ENCODE peak calls at places on chromosomes 11 and 22, in eight cellular contexts. W is colonic mucosa, F is heart right ventricle, S is kidney, B is ascending aorta, J is heart left ventricle, M is H1, O is breast epithelium. V is an unnamed sample. For H3K4me1 and H3K9me3, the result is how much of the 10 kb centered on the place peaks cover.

GRCh38 chr11:69546735-69547370 is 65.4 kb downstream of the LINC01488 start:
- DNase-seq in W (no peak), F (no peak), S (no peak), B (no peak), J (no peak), M (no peak), O (no peak), V (no peak)

GRCh38 chr11:68143310-68143689 is 22.1 kb upstream of the CHKA start:
- DNase-seq in W (no peak), F (no peak), S (no peak), B (no peak), J (no peak), M (no peak), O (no peak), V (peak)

GRCh38 chr11:63840356-63841060 is 1.6 kb downstream of the MARK2 start:
- DNase-seq in W (no peak), F (no peak), S (no peak), B (no peak), J (no peak), M (no peak), O (no peak), V (no peak)

GRCh38 chr11:110092577-110093406 is at the start of gene ZC3H12C:
- DNase-seq in W (peak), F (peak), S (peak), B (peak), J (peak), M (peak), O (peak), V (peak)

GRCh38 chr22:37002633-37003032 is 16.6 kb downstream of the TST start:
- DNase-seq in W (no peak), F (no peak), S (no peak), B (no peak), J (no peak), M (no peak), O (no peak), V (no peak)

GRCh38 chr11:5476184-5476819 is 12.2 kb upstream of the OR52D1 start:
- DNase-seq in W (peak), F (peak), S (no peak), B (no peak), J (peak), M (no peak), O (no peak), V (no peak)

GRCh38 chr11:126919147-126919823 is 81.3 kb downstream of the KIRREL3 start:
- DNase-seq in W (no peak), F (no peak), S (no peak), B (no peak), J (no peak), M (no peak), O (no peak), V (no peak)

GRCh38 chr11:33248416-33248957 is 8.7 kb upstream of the HIPK3 start:
- DNase-seq in W (peak), F (no peak), S (no peak), B (no peak), J (no peak), M (no peak), O (no peak), V (peak)

GRCh38 chr22:46013460-46014416 is 36.8 kb upstream of the WNT7B start:
- DNase-seq in W (peak), F (peak), S (peak), B (peak), J (peak), M (peak), O (peak), V (peak)

GRCh38 chr11:61838501-61838900 is 10.4 kb downstream of the FADS2 start:
- DNase-seq in W (no peak), F (no peak), S (peak), B (no peak), J (no peak), M (no peak), O (no peak), V (no peak)

GRCh38 chr11:67118059-67118766 is 850 bp upstream of the KDM2A start:
- DNase-seq in W (peak), F (peak), S (peak), B (no peak), J (peak), M (peak), O (peak), V (peak)

GRCh38 chr22:37173709-37174108 is 14.3 kb downstream of the C1QTNF6 start:
- DNase-seq in W (no peak), F (no peak), S (no peak), B (no peak), J (no peak), M (no peak), O (no peak), V (no peak)

GRCh38 chr11:2100361-2101170 is 38.6 kb downstream of the IGF2 start:
- DNase-seq in W (no peak), F (peak), S (peak), B (no peak), J (peak), M (no peak), O (no peak), V (no peak)

GRCh38 chr22:45503071-45503815 is 560 bp downstream of the FBLN1 start:
- DNase-seq in W (no peak), F (no peak), S (peak), B (no peak), J (no peak), M (peak), O (no peak), V (no peak)

GRCh38 chr11:132111781-132112380 is 741.5 kb downstream of the NTM start:
- DNase-seq in W (no peak), F (no peak), S (no peak), B (no peak), J (no peak), M (no peak), O (no peak), V (no peak)

GRCh38 chr11:132114743-132115142 is 744.3 kb downstream of the NTM start:
- DNase-seq in W (no peak), F (no peak), S (no peak), B (no peak), J (no peak), M (no peak), O (no peak), V (no peak)

GRCh38 chr11:132116516-132116915 is 746.1 kb downstream of the NTM start:
- DNase-seq in W (no peak), F (no peak), S (no peak), B (no peak), J (no peak), M (no peak), O (no peak), V (no peak)

GRCh38 chr11:132115454-132115853 is 745.0 kb downstream of the NTM start:
- DNase-seq in W (no peak), F (no peak), S (no peak), B (no peak), J (no peak), M (no peak), O (no peak), V (no peak)

DNA sequence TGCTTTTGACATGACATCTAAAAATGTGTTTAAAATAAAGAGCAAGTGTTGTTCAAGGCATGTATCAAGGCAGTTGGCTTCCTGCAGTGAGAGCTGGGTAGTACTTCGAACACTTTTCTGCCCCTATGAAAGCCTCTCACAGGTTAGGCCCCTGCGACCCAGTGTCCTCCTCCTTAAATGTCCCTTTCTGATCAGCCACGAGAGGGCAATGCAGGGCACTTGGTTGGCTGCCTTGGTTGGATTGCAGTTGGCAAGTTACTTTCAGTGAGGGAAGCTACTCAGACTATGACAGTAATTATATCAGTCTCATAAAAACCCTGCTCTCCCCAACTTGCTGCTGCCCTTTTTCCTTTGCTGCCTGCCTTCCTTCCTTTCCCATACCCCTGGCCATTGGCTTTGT is 743.8 kb downstream of the NTM start:
- DNase-seq in W (no peak), F (peak), S (no peak), B (no peak), J (no peak), M (no peak), O (no peak), V (no peak)
- TF ChIP-seq CTCF in W (peak), F (peak), S (peak), B (no peak), J (peak), M (peak), O (no peak), V (no peak)

GRCh38 chr22:27148025-27148424 is 490.6 kb downstream of the MIAT start:
- DNase-seq in W (no peak), F (no peak), S (no peak), B (no peak), J (no peak), M (no peak), O (no peak), V (no peak)
- H3K4me1 ChIP-seq in W (under half), F (under half), S (under half), B (under half), J (under half), M (under half), O (under half), V (under half)

DNA sequence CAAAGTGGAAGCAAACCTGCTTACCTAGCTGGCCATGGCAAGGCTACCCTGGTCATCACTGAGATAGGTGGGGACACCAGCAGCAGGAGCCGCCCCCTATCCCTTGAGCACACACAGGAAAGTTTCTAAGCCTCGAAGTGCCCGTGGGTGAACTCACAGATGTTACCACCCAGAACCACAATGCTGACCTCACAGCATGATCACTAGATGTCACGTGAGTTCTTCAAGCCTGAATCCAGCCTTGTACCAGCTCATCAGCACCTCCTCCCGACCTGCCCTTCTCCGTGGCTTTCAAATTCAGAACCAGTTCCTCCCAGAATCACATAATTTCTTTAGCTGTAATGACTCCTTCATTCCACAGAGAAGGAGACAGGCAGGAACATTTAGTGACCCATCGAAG is 24.7 kb upstream of the TIMP3 start:
- DNase-seq in W (no peak), F (no peak), S (no peak), B (no peak), J (no peak), M (no peak), O (no peak), V (no peak)
- H3K9me3 ChIP-seq in W (under half), F (under half), S (under half), B (under half), J (under half), M (under half), O (under half), V (under half)

GRCh38 chr22:50014655-50015401 is 2.3 kb upstream of the IL17REL start:
- DNase-seq in W (no peak), F (no peak), S (peak), B (no peak), J (no peak), M (peak), O (no peak), V (no peak)
- TF ChIP-seq CTCF in W (no peak), F (no peak), S (no peak), B (no peak), J (no peak), M (no peak), O (no peak), V (no peak)

GRCh38 chr11:121588747-121589146 is 136.0 kb upstream of the SORL1-AS1 start:
- DNase-seq in W (no peak), F (no peak), S (no peak), B (no peak), J (no peak), M (no peak), O (no peak), V (no peak)

GRCh38 chr11:121583825-121584224 is 131.1 kb upstream of the SORL1-AS1 start:
- DNase-seq in W (no peak), F (no peak), S (no peak), B (no peak), J (no peak), M (no peak), O (no peak), V (no peak)

GRCh38 chr11:121589946-121590537 is 137.3 kb upstream of the SORL1-AS1 start:
- DNase-seq in W (no peak), F (no peak), S (no peak), B (no peak), J (no peak), M (no peak), O (no peak), V (no peak)

GRCh38 chr11:121586727-121587126 is 134.0 kb upstream of the SORL1-AS1 start:
- DNase-seq in W (peak), F (no peak), S (no peak), B (no peak), J (no peak), M (no peak), O (no peak), V (peak)

GRCh38 chr11:121587182-121587581 is 134.4 kb upstream of the SORL1-AS1 start:
- DNase-seq in W (peak), F (no peak), S (no peak), B (no peak), J (no peak), M (no peak), O (no peak), V (peak)
- H3K4me1 ChIP-seq in W (under half), F (under half), S (under half), B (under half), J (under half), M (under half), O (under half), V (under half)

GRCh38 chr11:79129702-79130101 is 311.1 kb downstream of the TENM4 start:
- DNase-seq in W (no peak), F (no peak), S (no peak), B (no peak), J (no peak), M (no peak), O (no peak), V (no peak)
- H3K9me3 ChIP-seq in W (under half), F (under half), S (under half), B (under half), J (under half), M (under half), O (under half), V (under half)

GRCh38 chr11:31799794-31800397 is 11.2 kb downstream of the PAX6 start:
- DNase-seq in W (no peak), F (no peak), S (no peak), B (no peak), J (no peak), M (no peak), O (no peak), V (no peak)

GRCh38 chr11:31799036-31799793 is 11.9 kb downstream of the PAX6 start:
- DNase-seq in W (no peak), F (no peak), S (no peak), B (no peak), J (no peak), M (no peak), O (no peak), V (no peak)

GRCh38 chr11:31796523-31797226 is 14.4 kb downstream of the PAX6 start:
- DNase-seq in W (no peak), F (no peak), S (no peak), B (no peak), J (no peak), M (no peak), O (no peak), V (no peak)

GRCh38 chr11:31797227-31798056 is 13.7 kb downstream of the PAX6 start:
- DNase-seq in W (no peak), F (no peak), S (no peak), B (no peak), J (no peak), M (no peak), O (no peak), V (no peak)

DNA sequence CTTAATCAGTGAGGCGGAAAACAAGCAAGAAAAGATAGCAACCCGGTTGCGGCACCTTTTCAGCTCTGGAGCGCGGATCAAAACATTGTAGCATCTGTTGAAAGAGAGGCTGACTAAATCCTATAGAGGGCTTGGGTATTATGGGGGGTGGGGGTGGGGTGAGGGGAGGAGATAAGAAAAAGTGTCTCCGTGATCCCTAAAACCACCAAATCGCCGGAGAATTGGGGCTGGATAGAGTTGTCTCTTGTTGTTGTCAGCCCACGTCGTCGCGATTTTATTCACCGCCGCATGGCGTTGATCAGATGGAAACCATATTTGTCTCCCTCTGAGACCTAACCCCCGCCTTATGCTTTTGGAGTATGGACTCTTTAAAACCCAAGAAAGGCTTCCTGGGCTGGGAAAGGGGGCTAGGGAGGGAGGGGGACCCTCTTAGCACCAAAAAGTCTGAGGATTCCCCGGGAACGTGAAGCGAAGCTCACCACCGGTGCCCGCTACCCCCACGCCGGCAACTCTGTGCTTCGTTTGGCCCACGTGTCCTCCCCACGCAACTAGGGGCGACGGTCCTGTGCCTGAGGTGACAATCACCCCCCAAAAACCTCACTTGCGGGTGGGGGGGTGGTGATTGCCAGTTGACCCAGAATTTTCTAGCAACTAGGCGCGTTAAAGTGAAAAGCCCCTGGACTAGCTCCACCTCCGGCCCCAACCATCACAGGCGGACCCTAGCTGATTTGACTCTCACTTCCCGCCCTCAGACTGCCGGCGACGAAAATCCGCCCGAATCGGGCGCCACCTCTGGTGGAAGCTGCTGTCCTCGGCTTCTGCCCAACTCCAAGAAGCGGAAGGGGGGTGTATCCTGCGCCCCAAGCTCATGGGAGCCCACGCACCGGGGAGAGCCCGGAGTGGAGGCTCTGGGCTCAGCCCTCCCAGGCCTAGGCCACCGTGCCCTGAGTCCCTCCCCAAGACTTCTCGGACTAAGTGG is 12.8 kb downstream of the PAX6 start:
- DNase-seq in W (no peak), F (no peak), S (no peak), B (no peak), J (no peak), M (peak), O (no peak), V (no peak)
- TF ChIP-seq CTCF in W (no peak), F (peak), S (no peak), B (no peak), J (no peak), M (peak), O (no peak), V (no peak)

GRCh38 chr22:25369133-25369532 is 149.7 kb downstream of the CRYBB2 start:
- DNase-seq in W (no peak), F (no peak), S (no peak), B (no peak), J (no peak), M (no peak), O (no peak), V (no peak)
- H3K4me1 ChIP-seq in W (under half), F (under half), S (under half), B (under half), J (under half), M (under half), O (under half), V (under half)

DNA sequence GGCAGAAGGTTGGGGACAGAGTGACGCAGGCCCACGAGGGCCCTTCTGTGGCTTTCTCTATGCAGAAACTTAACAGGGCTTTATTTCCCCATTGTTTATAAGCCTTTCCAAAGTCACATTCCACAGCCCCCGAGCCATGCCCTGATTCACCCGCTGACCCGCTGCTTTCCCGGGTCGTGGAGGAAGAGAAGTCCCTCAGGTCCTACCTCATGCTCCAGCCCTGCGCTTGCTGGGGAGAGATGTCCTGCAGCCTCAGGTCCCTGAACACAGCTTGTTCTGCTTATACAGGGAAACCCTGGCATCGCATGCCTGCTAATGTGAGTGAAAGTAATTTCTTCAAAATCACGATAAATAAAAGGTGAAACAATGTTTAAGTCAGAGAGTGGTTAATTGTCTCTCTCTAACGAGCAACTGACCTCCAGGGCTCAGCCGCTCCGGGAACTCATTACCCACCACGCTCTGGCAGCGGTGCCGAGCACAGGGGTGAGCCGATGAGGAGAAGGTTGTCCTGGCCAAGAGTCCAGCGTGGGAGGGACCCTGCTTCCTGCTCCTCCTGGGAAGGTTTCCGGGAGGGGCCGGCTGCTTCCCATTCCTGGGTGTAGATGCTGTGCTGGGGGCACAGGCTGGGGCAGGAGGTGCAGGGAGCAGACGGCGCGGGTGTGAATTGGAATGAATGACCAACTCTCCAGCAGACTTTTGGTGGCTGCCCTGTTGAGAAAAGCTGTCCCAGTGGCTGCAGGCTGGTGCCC is 595.2 kb downstream of the BRD1 start:
- DNase-seq in W (no peak), F (no peak), S (no peak), B (no peak), J (no peak), M (peak), O (peak), V (no peak)
- H3K9me3 ChIP-seq in W (under half), F (under half), S (under half), B (under half), J (under half), M (under half), O (under half), V (under half)